ENCODE peak calls at places on chromosomes 12 and 14, in four cellular contexts. C is nephron progenitor cell, S is kidney, W is AG10803. G is an unnamed sample.

GRCh38 chr14:106436310-106436905 is 910.0 kb downstream of the TMEM121 start:
- DNase-seq in C (peak), S (no peak), W (no peak), G (no peak)

GRCh38 chr12:43154498-43155045 is 397.4 kb downstream of the ADAMTS20 start:
- DNase-seq in C (no peak), S (no peak), W (no peak), G (no peak)

GRCh38 chr14:98754343-98755025 is 517.5 kb downstream of the BCL11B start:
- DNase-seq in C (no peak), S (no peak), W (peak), G (no peak)

GRCh38 chr12:56413392-56413791 is 35.8 kb downstream of the TIMELESS start:
- DNase-seq in C (peak), S (no peak), W (no peak), G (no peak)

GRCh38 chr12:104197264-104197663 is 18.3 kb upstream of the TXNRD1 start:
- DNase-seq in C (no peak), S (no peak), W (peak), G (no peak)

GRCh38 chr12:96489392-96490056 is at the start of gene CFAP54:
- DNase-seq in C (peak), S (peak), W (peak), G (peak)

GRCh38 chr12:6759741-6760140 is 6.4 kb upstream of the PTMS start:
- DNase-seq in C (no peak), S (no peak), W (no peak), G (no peak)

GRCh38 chr14:59018460-59018859 is 170.0 kb upstream of the DAAM1 start:
- DNase-seq in C (no peak), S (no peak), W (no peak), G (no peak)

GRCh38 chr12:122187466-122187865 is 4.5 kb downstream of the LRRC43 start:
- DNase-seq in C (no peak), S (no peak), W (no peak), G (no peak)

GRCh38 chr12:80173465-80173864 is 74.1 kb downstream of the OTOGL start:
- DNase-seq in C (no peak), S (no peak), W (no peak), G (no peak)

GRCh38 chr14:91484186-91484585 is 25.9 kb downstream of the PPP4R3A start:
- DNase-seq in C (no peak), S (no peak), W (no peak), G (no peak)
- TF ChIP-seq CTCF in C (no peak), S (no peak), W (no peak), G (no peak)

GRCh38 chr14:100417466-100417865 is 94.3 kb downstream of the SLC25A47 start:
- DNase-seq in C (peak), S (no peak), W (peak), G (peak)
- TF ChIP-seq CTCF in C (peak), S (peak), W (peak), G (peak)

GRCh38 chr12:53645191-53645590 is 19.0 kb upstream of the ATF7 start:
- DNase-seq in C (no peak), S (no peak), W (peak), G (no peak)
- TF ChIP-seq CTCF in C (no peak), S (no peak), W (no peak), G (no peak)

DNA sequence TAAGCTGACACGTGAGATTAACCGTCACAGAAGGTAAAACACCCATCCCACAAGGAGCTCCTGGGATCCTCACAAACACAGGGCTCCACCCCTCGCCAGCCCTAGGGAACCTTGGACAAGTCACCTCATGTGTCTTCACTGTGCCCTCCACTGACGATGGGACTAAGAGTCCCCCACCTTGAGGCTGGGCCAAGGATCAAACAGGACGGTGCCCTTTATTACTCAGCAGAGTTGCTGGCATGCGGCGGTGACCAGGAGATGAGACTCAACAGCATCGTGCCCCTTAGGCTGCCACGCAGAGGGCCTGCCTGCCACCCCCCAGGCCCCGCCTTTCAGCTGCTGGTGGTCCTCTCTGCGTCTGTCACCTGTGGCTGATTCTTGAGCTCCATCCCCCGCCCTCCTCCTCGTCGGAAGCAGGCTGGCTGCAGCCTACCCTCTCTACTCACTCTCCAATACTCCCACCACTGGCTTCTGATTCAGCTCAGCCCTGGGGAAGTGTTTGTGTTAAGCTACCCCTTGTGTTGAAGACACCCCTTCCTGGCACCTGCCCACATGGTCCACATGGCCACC is 105.2 kb downstream of the DICER1 start:
- DNase-seq in C (no peak), S (no peak), W (no peak), G (peak)
- TF ChIP-seq CTCF in C (no peak), S (no peak), W (no peak), G (no peak)

DNA sequence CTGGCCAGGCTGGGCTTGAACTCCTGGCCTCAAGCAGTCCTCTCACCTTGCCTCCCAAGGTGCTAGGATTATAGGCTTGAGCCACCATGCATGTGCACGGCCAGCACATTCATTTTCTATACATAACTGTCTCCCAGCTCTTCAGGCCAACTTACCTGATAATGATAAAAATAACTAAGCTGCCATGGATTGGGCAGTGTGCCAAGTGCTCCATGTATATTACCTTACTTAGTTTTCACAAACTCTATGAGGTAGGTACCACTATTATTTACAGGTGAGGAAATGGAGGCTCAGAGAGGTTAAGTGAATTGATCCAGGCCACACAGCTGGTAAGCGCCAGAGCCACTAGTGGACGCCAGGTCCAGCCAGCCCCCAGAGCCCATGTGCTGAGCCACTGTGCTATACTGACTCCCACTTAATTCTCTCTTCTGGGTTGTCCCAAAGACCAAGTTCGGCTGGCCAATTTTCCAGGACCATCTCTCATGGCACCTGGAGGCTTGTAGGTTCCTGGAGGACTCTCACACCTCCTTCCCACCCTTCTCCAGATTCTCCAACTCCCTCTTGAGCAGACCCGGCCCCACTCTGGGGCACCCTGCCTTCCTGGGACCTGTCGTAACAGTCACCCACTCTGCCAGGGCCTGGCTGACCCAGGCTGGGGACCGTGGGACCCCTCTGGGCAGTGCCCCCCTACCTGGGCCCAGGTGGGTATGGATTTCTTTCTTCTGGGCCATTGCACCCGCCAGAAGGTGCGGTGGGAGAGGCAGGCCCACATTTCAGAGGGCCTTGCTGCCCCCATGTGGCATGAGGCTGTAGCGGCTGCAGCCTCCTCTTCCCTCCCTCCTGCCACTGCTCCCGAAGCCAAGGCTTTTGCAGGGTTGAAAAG is 30.2 kb upstream of the CIPC start:
- DNase-seq in C (peak), S (peak), W (peak), G (peak)
- TF ChIP-seq CTCF in C (peak), S (peak), W (peak), G (peak)

DNA sequence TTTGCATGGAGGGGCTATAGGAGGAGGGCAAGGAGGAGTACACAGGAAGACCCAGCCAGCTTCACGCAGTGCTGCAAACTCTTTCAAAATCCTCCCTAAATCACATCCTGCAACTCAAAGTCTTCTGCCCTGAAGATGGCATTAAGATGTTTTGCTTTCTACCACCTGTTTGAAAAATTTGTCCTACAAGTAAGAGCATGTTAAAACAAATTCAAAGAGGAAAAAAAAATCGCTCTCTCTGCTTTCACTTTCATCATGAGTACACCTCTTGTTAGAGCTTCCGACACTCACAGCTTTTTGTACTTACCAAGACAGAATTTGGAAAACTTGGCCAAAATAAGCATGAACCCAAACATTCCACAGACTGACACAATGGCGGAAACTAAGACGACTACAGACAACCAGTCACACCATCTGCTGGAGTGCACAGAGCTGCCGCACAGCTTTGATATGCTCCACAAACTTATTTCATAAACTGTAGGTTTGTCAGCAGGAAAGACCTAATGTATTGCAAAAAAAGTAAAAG is 21.3 kb downstream of the GCH1 start:
- DNase-seq in C (no peak), S (no peak), W (peak), G (no peak)
- TF ChIP-seq CTCF in C (no peak), S (no peak), W (peak), G (no peak)

GRCh38 chr12:51889216-51890134 is 1.6 kb downstream of the ANKRD33 start:
- DNase-seq in C (no peak), S (no peak), W (no peak), G (no peak)
- TF ChIP-seq CTCF in C (peak), S (no peak), W (peak), G (no peak)

G was measured in mesothelial cell of epicardium.